ENCODE peak calls at places on chromosomes 12 and 14, in seven cellular contexts. D, E, Y, P, T, L and F are unnamed samples.

GRCh38 chr14:93231129-93231979 is 24.3 kb downstream of the UBR7 start:
- DNase-seq in Y (no peak), L (no peak), T (no peak), D (peak; percentile 17), P (no peak), E (peak; percentile 59), F (no peak)

GRCh38 chr12:92077530-92077929 is 68.1 kb downstream of the BTG1 start:
- DNase-seq in T (no peak), L (no peak), D (no peak), Y (no peak), P (no peak), E (no peak), F (no peak)

GRCh38 chr12:127690161-127690560 is 576.8 kb upstream of the TMEM132C start:
- DNase-seq in L (no peak), D (no peak), P (no peak), Y (no peak), E (no peak), T (no peak), F (no peak)

GRCh38 chr14:93648440-93649168 is 139.7 kb downstream of the PRIMA1 start:
- DNase-seq in Y (no peak), L (no peak), E (no peak), T (no peak), D (no peak), P (peak; percentile 79), F (no peak)

GRCh38 chr14:89331398-89331797 is 85.6 kb downstream of the FOXN3 start:
- DNase-seq in E (no peak), T (no peak), P (no peak), L (no peak), Y (no peak), D (no peak), F (no peak)

GRCh38 chr12:71935594-71935993 is 3.1 kb upstream of the TPH2 start:
- DNase-seq in Y (no peak), P (no peak), T (no peak), D (no peak), E (no peak), L (no peak), F (no peak)

GRCh38 chr12:54858562-54858961 is 4.2 kb downstream of the MUCL1 start:
- DNase-seq in Y (no peak), D (no peak), L (no peak), E (no peak), T (no peak), P (no peak), F (no peak)

GRCh38 chr12:54991161-54991991 is 6.8 kb upstream of the TESPA1 start:
- DNase-seq in Y (no peak), T (no peak), L (no peak), P (no peak), E (no peak), D (no peak), F (no peak)

GRCh38 chr14:104149617-104150141 is 11.3 kb downstream of the KIF26A start:
- DNase-seq in L (peak; percentile 65), Y (no peak), P (peak; percentile 95), E (peak; percentile 27), D (no peak), T (no peak), F (no peak)

GRCh38 chr14:31582286-31582691 is 21.1 kb downstream of the NUBPL start:
- DNase-seq in L (no peak), D (no peak), Y (no peak), E (peak; percentile 82), T (no peak), P (no peak), F (no peak)

GRCh38 chr12:31318870-31319269 is 7.1 kb downstream of the SINHCAF start:
- DNase-seq in L (no peak), E (no peak), D (no peak), P (no peak), T (no peak), Y (no peak), F (no peak)

GRCh38 chr12:76688001-76688400 is 75.9 kb upstream of the ZDHHC17 start:
- DNase-seq in D (no peak), Y (no peak), T (no peak), P (no peak), L (no peak), E (peak; percentile 42), F (no peak)

GRCh38 chr14:99143126-99143525 is 128.9 kb downstream of the BCL11B start:
- DNase-seq in Y (no peak), P (peak; percentile 81), D (no peak), T (no peak), L (no peak), E (no peak), F (peak; percentile 16)

GRCh38 chr14:66572836-66573235 is 64.9 kb downstream of the GPHN start:
- DNase-seq in D (no peak), Y (no peak), L (no peak), P (no peak), T (no peak), E (peak; percentile 8), F (no peak)

GRCh38 chr12:4148418-4149056 is 125.0 kb upstream of the CCND2 start:
- DNase-seq in T (peak; percentile 40), P (peak; percentile 31), E (no peak), L (no peak), D (peak; percentile 55), Y (peak; percentile 77), F (no peak)

GRCh38 chr12:57940915-57941164 is 527 bp upstream of the ATP23 start:
- DNase-seq in L (no peak), Y (no peak), D (no peak), T (no peak), E (no peak), P (no peak), F (no peak)

GRCh38 chr14:53924754-53925153 is 31.9 kb downstream of the BMP4 start:
- DNase-seq in P (no peak), T (no peak), D (no peak), Y (no peak), L (no peak), E (peak; percentile 81), F (no peak)

GRCh38 chr12:94954029-94954685 is 49.3 kb downstream of the NDUFA12 start:
- DNase-seq in E (peak; percentile 36), L (no peak), T (no peak), Y (no peak), D (no peak), P (no peak), F (no peak)

GRCh38 chr12:29733060-29733459 is 50.7 kb downstream of the TMTC1 start:
- DNase-seq in P (no peak), L (no peak), D (no peak), Y (no peak), E (no peak), T (no peak), F (no peak)

GRCh38 chr12:103956515-103957027 is 9.1 kb upstream of the TDG start:
- DNase-seq in E (no peak), P (no peak), T (no peak), L (no peak), D (no peak), Y (no peak), F (no peak)

GRCh38 chr14:37563189-37563588 is 31.9 kb downstream of the FOXA1 start:
- DNase-seq in L (no peak), D (no peak), Y (no peak), P (no peak), E (no peak), T (no peak), F (no peak)

GRCh38 chr12:57759360-57759980 is 4.6 kb downstream of the MARCHF9 start:
- DNase-seq in Y (no peak), T (no peak), E (no peak), D (no peak), L (no peak), P (peak; percentile 73), F (no peak)

DNA sequence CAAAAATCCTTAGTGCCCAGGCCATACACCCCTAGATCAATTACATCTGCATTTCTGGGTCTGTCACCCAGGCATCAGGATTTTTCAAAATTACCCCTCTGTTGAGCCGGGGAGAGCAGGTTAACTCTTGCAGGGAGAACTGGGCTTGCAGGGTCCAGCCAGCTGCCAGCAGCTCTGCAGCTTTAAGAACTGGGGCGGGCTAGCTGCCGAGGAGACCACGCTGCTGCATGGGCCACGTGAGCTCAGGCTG is at the start of gene DGLUCY:
- DNase-seq in D (peak; percentile 86), P (no peak), T (peak; percentile 80), E (peak; percentile 86), Y (peak; percentile 88), L (no peak), F (peak; percentile 83)
- H3K4me3 ChIP-seq in D (peak within 1 kb of the TSS; percentile 89), P (peak within 1 kb of the TSS; percentile 16), T (peak within 1 kb of the TSS; percentile 60), E (peak within 1 kb of the TSS; percentile 24), Y (peak within 1 kb of the TSS; percentile 87), L (peak within 1 kb of the TSS; percentile 72), F (peak within 1 kb of the TSS; percentile 32)

GRCh38 chr12:124530637-124531263 is 36.7 kb downstream of the NCOR2 start:
- DNase-seq in D (no peak), P (no peak), Y (no peak), E (no peak), L (no peak), T (no peak), F (no peak)

GRCh38 chr12:124525455-124525854 is 42.0 kb downstream of the NCOR2 start:
- DNase-seq in E (no peak), T (no peak), D (peak; percentile 51), L (no peak), P (no peak), Y (no peak), F (no peak)

GRCh38 chr12:124525927-124526692 is 41.3 kb downstream of the NCOR2 start:
- DNase-seq in Y (no peak), E (no peak), D (no peak), L (no peak), T (no peak), P (no peak), F (no peak)

GRCh38 chr12:124529595-124530276 is 37.7 kb downstream of the NCOR2 start:
- DNase-seq in Y (no peak), T (no peak), P (no peak), D (no peak), E (no peak), L (no peak), F (no peak)

GRCh38 chr12:124527861-124528561 is 39.4 kb downstream of the NCOR2 start:
- DNase-seq in Y (no peak), T (no peak), D (peak; percentile 42), E (no peak), P (peak; percentile 74), L (no peak), F (no peak)
- H3K27ac ChIP-seq in Y (peak overlapping the region; percentile 18), T (no peak overlapping the region), D (peak overlapping the region; percentile 49), E (no peak overlapping the region), P (peak overlapping the region; percentile 66), L (peak overlapping the region; percentile 55), F (no peak overlapping the region)

GRCh38 chr14:56580317-56580711 is 716 bp downstream of the TMEM260 start:
- DNase-seq in E (no peak), T (no peak), L (no peak), D (no peak), Y (no peak), P (no peak), F (no peak)
- H3K4me3 ChIP-seq in E (peak overlapping the region; percentile 94), T (peak overlapping the region; percentile 99), L (peak overlapping the region; percentile 88), D (peak overlapping the region; percentile 92), Y (peak overlapping the region; percentile 97), P (peak overlapping the region; percentile 99), F (peak overlapping the region; percentile 98)

DNA sequence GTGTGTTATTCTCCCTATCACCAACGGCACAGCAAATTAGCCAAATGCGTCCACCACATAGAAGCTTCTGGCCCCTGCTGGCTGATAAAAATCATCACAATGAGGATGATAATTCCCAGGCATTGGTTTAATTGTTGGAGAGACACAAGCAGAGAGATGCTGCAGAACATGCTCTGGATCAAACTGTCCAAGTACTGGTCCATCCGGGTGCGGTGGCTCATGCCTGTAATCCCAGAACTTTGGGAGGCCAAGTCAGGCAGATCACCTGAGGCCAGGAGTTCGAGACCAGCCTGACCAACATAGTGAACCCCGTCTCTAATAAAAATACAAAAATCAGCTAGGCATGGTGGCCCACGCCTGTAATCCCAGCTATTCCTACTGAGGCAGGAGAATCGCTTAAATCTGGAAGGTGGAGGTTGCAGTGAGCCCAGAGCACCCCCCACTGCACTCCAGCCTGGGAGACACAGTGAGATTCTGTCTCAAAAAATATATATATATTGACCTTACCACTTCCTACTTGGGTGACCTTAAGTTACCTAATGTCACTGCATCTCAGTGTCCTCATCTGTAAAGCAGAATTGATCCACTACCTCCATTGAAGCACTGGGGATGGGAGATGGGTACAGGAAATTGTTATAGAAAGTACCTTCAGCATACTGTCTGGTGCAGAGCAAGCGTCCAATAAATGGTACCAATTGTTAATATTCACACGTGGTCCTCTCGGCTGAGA is 83.7 kb upstream of the EGLN3 start:
- DNase-seq in P (no peak), D (no peak), Y (no peak), T (no peak), L (no peak), E (no peak), F (no peak)
- H3K27ac ChIP-seq in P (no peak overlapping the region), D (peak overlapping the region; percentile 92), Y (no peak overlapping the region), T (no peak overlapping the region), L (peak overlapping the region; percentile 92), E (no peak overlapping the region), F (peak overlapping the region; percentile 94)